ENCODE peak calls at places on chromosomes 11 and 22, in six cellular contexts. S is pancreas, O is Caco-2, F is mucosa of descending colon, E is left ventricle myocardium inferior, Z is esophagus squamous epithelium. H is an unnamed sample.

GRCh38 chr11:107307991-107308390 is 149.6 kb downstream of the CWF19L2 start:
- DNase-seq in O (no peak), S (no peak), F (no peak), Z (no peak), E (no peak), H (no peak)

GRCh38 chr11:70699294-70700221 is 301.2 kb downstream of the CTTN start:
- DNase-seq in O (no peak), S (no peak), E (no peak), F (no peak), Z (no peak), H (no peak)

GRCh38 chr11:126543691-126544090 is 188.2 kb downstream of the ST3GAL4 start:
- DNase-seq in F (no peak), S (peak; percentile 13), E (no peak), Z (no peak), O (no peak), H (no peak)

GRCh38 chr22:36467946-36468345 is 13.5 kb downstream of the TXN2 start:
- DNase-seq in S (no peak), F (no peak), O (no peak), E (peak; percentile 48), Z (no peak), H (peak; percentile 84)

GRCh38 chr11:91326280-91326679 is 898.3 kb upstream of the FAT3 start:
- DNase-seq in E (no peak), O (no peak), F (no peak), Z (no peak), S (no peak), H (no peak)

GRCh38 chr11:14148653-14149273 is 186.2 kb downstream of the SPON1 start:
- DNase-seq in E (no peak), O (peak; percentile 34), F (no peak), Z (no peak), S (no peak), H (no peak)

GRCh38 chr11:111814567-111814966 is 48.4 kb upstream of the PPP2R1B start:
- DNase-seq in O (no peak), F (no peak), E (no peak), S (no peak), Z (no peak), H (no peak)

GRCh38 chr11:75319035-75319877 is 32.2 kb downstream of the ARRB1 start:
- DNase-seq in O (no peak), S (peak; percentile 46), Z (no peak), E (no peak), F (peak; percentile 69), H (peak; percentile 60)

GRCh38 chr11:131749100-131749499 is 378.7 kb downstream of the NTM start:
- DNase-seq in O (no peak), S (no peak), F (no peak), E (no peak), Z (no peak), H (no peak)

GRCh38 chr22:24830205-24830979 is 24.4 kb downstream of the SGSM1 start:
- DNase-seq in S (no peak), E (no peak), Z (no peak), O (no peak), F (no peak), H (no peak)

GRCh38 chr11:67613313-67613959 is 6.7 kb downstream of the NDUFV1 start:
- DNase-seq in S (no peak), F (peak; percentile 51), O (no peak), Z (no peak), E (no peak), H (no peak)

GRCh38 chr11:71171024-71171423 is 81.4 kb downstream of the SHANK2 start:
- DNase-seq in O (no peak), F (no peak), S (no peak), E (no peak), Z (no peak), H (peak; percentile 43)

GRCh38 chr22:42317691-42318547 is 47.5 kb upstream of the TCF20 start:
- DNase-seq in E (no peak), F (peak; percentile 87), Z (no peak), S (no peak), O (no peak), H (no peak)

GRCh38 chr11:71499125-71499524 is 27.9 kb upstream of the KRTAP5-7 start:
- DNase-seq in F (no peak), S (no peak), E (no peak), O (no peak), Z (no peak), H (no peak)

GRCh38 chr22:49136041-49136815 is 691.4 kb downstream of the BRD1 start:
- DNase-seq in F (no peak), Z (no peak), S (no peak), E (no peak), O (no peak), H (no peak)

GRCh38 chr11:16591157-16591556 is 147.3 kb upstream of the C11orf58 start:
- DNase-seq in S (no peak), O (no peak), Z (no peak), F (no peak), E (no peak), H (no peak)

GRCh38 chr11:118221419-118221818 is 3.4 kb downstream of the JAML start:
- DNase-seq in E (no peak), S (no peak), Z (no peak), F (no peak), O (no peak), H (no peak)

GRCh38 chr22:48323746-48324145 is 1503.9 kb downstream of the BRD1 start:
- DNase-seq in E (no peak), S (no peak), Z (no peak), F (no peak), O (no peak), H (peak; percentile 40)

GRCh38 chr11:33500865-33501479 is 199.7 kb downstream of the C11orf91 start:
- DNase-seq in S (no peak), Z (no peak), E (no peak), O (peak; percentile 59), F (no peak), H (no peak)

GRCh38 chr11:17036666-17037658 is 22.7 kb upstream of the PLEKHA7 start:
- DNase-seq in Z (no peak), O (peak; percentile 55), E (no peak), S (peak; percentile 67), F (no peak), H (no peak)

GRCh38 chr11:124098142-124098541 is 17.1 kb upstream of the VWA5A start:
- DNase-seq in E (no peak), Z (no peak), O (no peak), F (no peak), S (no peak), H (no peak)

GRCh38 chr11:125167954-125168821 is 3.6 kb downstream of the PKNOX2 start:
- DNase-seq in F (no peak), E (no peak), Z (no peak), S (peak; percentile 69), O (no peak), H (no peak)

GRCh38 chr11:85947431-85948272 is 92.5 kb downstream of the CCDC83 start:
- DNase-seq in Z (no peak), F (no peak), O (no peak), S (no peak), E (no peak), H (no peak)

GRCh38 chr11:75078233-75078632 is 18.4 kb downstream of the OR2AT4 start:
- DNase-seq in F (no peak), S (no peak), E (no peak), O (no peak), Z (no peak), H (no peak)

GRCh38 chr11:67033661-67034166 is 10.8 kb downstream of the SYT12 start:
- DNase-seq in E (no peak), S (no peak), Z (no peak), F (no peak), O (no peak), H (no peak)

GRCh38 chr11:78926633-78927347 is 352.1 kb upstream of the NARS2 start:
- DNase-seq in O (no peak), S (no peak), F (no peak), Z (no peak), E (no peak), H (no peak)

GRCh38 chr11:113147249-113147648 is 167.1 kb upstream of the TTC12 start:
- DNase-seq in E (no peak), F (no peak), O (no peak), Z (no peak), S (no peak), H (no peak)

GRCh38 chr11:129911298-129911697 is 15.9 kb upstream of the NFRKB start:
- DNase-seq in O (no peak), S (no peak), F (no peak), E (no peak), Z (no peak), H (no peak)
- H3K36me3 ChIP-seq in O (no peaks in the 10 kb centered on the region), S (no peaks in the 10 kb centered on the region), F (no peaks in the 10 kb centered on the region), E (peaks cover 67% of the 10 kb centered on the region), Z (peaks cover 17% of the 10 kb centered on the region), H (peaks cover 10% of the 10 kb centered on the region)

GRCh38 chr11:69664901-69665300 is 10.3 kb downstream of the LTO1 start:
- DNase-seq in F (peak; percentile 12), Z (no peak), E (no peak), S (no peak), O (no peak), H (peak; percentile 56)
- H3K36me3 ChIP-seq in F (no peaks in the 10 kb centered on the region), Z (no peaks in the 10 kb centered on the region), E (peaks cover 68% of the 10 kb centered on the region), S (no peaks in the 10 kb centered on the region), O (peaks cover 11% of the 10 kb centered on the region), H (peaks cover 8% of the 10 kb centered on the region)

GRCh38 chr11:68929706-68930605 is 26.3 kb downstream of the IGHMBP2 start:
- DNase-seq in O (no peak), F (no peak), E (no peak), S (no peak), Z (no peak), H (no peak)

GRCh38 chr11:68928481-68928880 is 24.8 kb downstream of the IGHMBP2 start:
- DNase-seq in O (no peak), S (no peak), E (no peak), Z (no peak), F (no peak), H (peak; percentile 32)

GRCh38 chr11:68928108-68928429 is 24.4 kb downstream of the IGHMBP2 start:
- DNase-seq in F (no peak), E (no peak), Z (no peak), O (no peak), S (no peak), H (no peak)

GRCh38 chr11:68927280-68928107 is 23.8 kb downstream of the IGHMBP2 start:
- DNase-seq in S (no peak), Z (no peak), E (no peak), F (no peak), O (no peak), H (peak; percentile 57)

DNA sequence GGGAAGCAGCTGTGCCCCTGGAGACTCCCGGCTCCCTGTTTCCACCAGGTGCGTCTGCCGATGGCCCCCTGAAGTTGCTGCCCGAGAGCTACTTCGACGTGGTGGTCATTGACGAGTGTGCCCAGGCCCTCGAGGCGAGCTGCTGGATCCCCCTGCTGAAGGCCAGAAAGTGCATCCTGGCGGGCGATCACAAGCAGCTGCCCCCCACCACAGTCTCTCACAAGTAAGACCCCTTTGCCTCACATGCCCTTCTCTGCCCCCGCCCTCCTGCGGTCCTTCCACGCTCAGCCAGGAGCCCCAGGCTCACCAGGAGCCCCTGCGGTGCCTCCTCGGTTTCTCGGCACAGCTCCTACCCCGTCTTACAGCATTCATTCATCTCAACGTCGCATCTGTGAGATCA is 25.4 kb downstream of the IGHMBP2 start:
- DNase-seq in S (no peak), O (no peak), F (no peak), Z (no peak), E (no peak), H (peak; percentile 67)
- H3K36me3 ChIP-seq in S (peaks cover 4% of the 10 kb centered on the region), O (peaks cover 9% of the 10 kb centered on the region), F (peaks cover under 1% of the 10 kb centered on the region), Z (peaks cover 29% of the 10 kb centered on the region), E (peaks cover 67% of the 10 kb centered on the region), H (peaks cover 6% of the 10 kb centered on the region)

DNA sequence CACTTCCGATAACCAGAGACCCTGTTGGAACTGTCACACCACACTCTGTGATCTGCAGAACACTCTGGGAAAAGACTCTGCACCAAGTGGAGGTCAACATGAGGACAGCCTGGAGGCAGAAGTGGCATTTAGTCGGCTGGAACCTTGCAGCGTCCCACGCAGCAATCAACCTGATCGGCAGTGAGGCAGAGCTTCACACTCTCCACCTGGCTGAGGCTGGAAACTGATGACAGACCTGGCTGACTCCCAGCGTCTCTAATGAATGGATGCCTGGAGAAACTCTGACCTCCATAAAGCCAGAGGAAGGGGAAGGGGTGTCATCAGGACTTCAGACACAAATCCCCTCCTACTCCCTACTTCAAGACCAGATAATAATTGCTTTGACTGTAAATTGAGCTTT is 25.1 kb upstream of the CHRM4 start:
- DNase-seq in Z (no peak), F (no peak), O (no peak), S (no peak), E (no peak), H (no peak)
- H3K36me3 ChIP-seq in Z (peaks cover 11% of the 10 kb centered on the region), F (peaks cover 6% of the 10 kb centered on the region), O (peaks cover 2% of the 10 kb centered on the region), S (no peaks in the 10 kb centered on the region), E (peaks cover 65% of the 10 kb centered on the region), H (no peaks in the 10 kb centered on the region)

H was measured in aorta.